ENCODE peak calls at places on chromosomes 2 and 18, in ten cellular contexts. H, C, W, Q, U, M, N, X, I and D are unnamed samples.

GRCh38 chr2:46164581-46165301 is 132.5 kb upstream of the EPAS1 start:
- DNase-seq in Q (peak; percentile 85), N (peak; percentile 100), H (peak; percentile 67), X (no peak), C (peak; percentile 24), W (peak; percentile 98), I (no peak), M (no peak), U (no peak), D (peak; percentile 89)

GRCh38 chr2:178163911-178164310 is 30.4 kb upstream of the OSBPL6 start:
- DNase-seq in M (no peak), X (no peak), C (no peak), I (no peak), U (no peak), W (no peak), H (no peak), Q (no peak), N (no peak), D (no peak)

GRCh38 chr2:170305711-170306110 is 127.8 kb downstream of the MYO3B start:
- DNase-seq in X (no peak), W (no peak), C (no peak), M (no peak), U (no peak), H (no peak), I (no peak), N (no peak), Q (no peak), D (no peak)

GRCh38 chr2:177881921-177882320 is 190.7 kb downstream of the PDE11A start:
- DNase-seq in X (no peak), C (no peak), H (no peak), I (no peak), M (no peak), Q (no peak), N (no peak), U (no peak), W (no peak), D (no peak)

GRCh38 chr2:239443666-239444567 is 43.1 kb upstream of the HDAC4 start:
- DNase-seq in N (peak; percentile 15), M (no peak), W (peak; percentile 83), H (no peak), I (no peak), C (no peak), X (peak; percentile 38), Q (no peak), U (no peak), D (no peak)

GRCh38 chr2:81225756-81226155 is 921.2 kb upstream of the LRRTM1 start:
- DNase-seq in M (no peak), X (no peak), C (no peak), W (no peak), U (no peak), H (no peak), I (no peak), N (no peak), Q (no peak), D (no peak)

GRCh38 chr2:121746071-121746578 is 9.3 kb upstream of the TSN start:
- DNase-seq in M (no peak), X (peak; percentile 83), H (no peak), N (no peak), U (no peak), I (no peak), C (peak; percentile 86), Q (no peak), W (no peak), D (no peak)

GRCh38 chr18:48034651-48035555 is 104.4 kb upstream of the SMAD2 start:
- DNase-seq in N (no peak), H (no peak), X (peak; percentile 37), I (no peak), U (no peak), W (no peak), Q (no peak), C (no peak), M (no peak), D (no peak)

DNA sequence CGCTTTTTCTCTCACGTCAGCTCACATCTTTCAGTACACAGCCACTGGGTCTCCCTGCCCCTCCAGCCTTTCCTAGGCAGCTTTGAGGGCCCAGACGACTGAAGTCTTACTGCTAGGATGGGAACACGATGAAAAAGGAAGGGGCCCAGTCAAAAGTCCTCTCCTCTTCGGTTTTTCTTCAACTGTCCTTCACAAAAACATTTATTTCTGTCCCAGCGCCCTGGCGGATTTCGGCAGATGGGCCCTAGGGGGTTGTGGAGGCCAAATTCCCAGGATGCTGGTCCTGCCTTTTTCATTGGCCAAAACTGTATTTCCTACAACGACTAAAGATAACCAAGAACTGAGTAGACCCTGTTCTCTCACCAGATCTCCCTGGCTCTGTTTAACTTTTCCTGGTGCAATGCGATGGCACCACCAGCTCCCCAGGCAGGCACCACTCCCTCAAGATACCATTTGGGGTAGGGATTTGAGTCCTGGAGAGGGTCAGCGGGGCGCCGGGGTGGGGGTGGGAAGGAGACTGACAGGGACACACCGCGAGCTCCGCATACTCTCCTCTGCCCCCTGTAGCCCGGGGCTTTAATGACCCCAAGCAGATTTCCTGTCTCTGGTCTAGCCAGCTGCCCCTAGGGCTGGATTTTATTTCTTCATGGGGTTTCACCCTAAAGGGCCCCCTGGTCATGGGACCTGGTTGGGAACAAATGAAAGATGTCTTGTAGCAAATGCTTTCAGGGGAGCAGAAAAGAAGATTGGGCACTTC is 7.4 kb downstream of the SIX2 start:
- DNase-seq in M (no peak), N (no peak), U (no peak), Q (no peak), H (no peak), X (peak; percentile 82), C (peak; percentile 62), W (no peak), I (no peak), D (no peak)
- H3K4me3 ChIP-seq in M (peak overlapping the region; percentile 34), N (peak overlapping the region; percentile 41), U (peak overlapping the region; percentile 42), Q (no peak overlapping the region), H (no peak overlapping the region), X (peak overlapping the region; percentile 70), C (no peak overlapping the region), W (peak overlapping the region; percentile 39), I (no peak overlapping the region), D (no peak overlapping the region)

GRCh38 chr2:11011359-11011758 is 99.6 kb downstream of the KCNF1 start:
- DNase-seq in W (no peak), I (no peak), H (no peak), X (no peak), C (no peak), Q (no peak), N (no peak), M (no peak), U (no peak), D (no peak)

GRCh38 chr2:11009866-11010265 is 98.1 kb downstream of the KCNF1 start:
- DNase-seq in C (no peak), I (no peak), N (no peak), U (no peak), M (no peak), Q (no peak), W (no peak), H (no peak), X (no peak), D (no peak)

GRCh38 chr2:11008773-11009172 is 97.0 kb downstream of the KCNF1 start:
- DNase-seq in X (no peak), Q (no peak), C (no peak), M (no peak), U (no peak), I (no peak), H (peak; percentile 22), W (no peak), N (no peak), D (no peak)

GRCh38 chr2:11007331-11007909 is 95.7 kb downstream of the KCNF1 start:
- DNase-seq in H (no peak), N (no peak), U (no peak), M (no peak), Q (no peak), X (no peak), I (no peak), C (no peak), W (no peak), D (no peak)

DNA sequence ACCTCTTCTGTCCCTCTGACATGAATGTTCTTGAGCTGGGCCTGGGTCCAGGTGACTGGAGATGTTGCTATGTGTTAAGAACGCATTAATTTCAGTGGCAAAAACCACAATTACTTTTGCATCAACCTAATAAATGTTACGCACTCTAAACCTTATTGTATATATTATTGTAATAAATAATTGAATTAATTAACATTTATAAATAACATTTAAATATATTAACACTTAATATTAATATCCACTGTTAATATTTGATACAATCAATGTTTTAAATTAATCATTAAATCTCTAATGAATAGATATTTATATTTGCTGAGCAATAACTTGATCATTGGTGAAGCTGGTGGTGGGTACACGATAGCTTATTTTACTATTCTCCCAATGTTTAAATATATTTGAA is 97.4 kb downstream of the KCNF1 start:
- DNase-seq in C (no peak), I (no peak), U (no peak), M (no peak), N (no peak), Q (no peak), H (no peak), W (no peak), X (no peak), D (no peak)
- H3K4me3 ChIP-seq in C (no peak overlapping the region), I (no peak overlapping the region), U (no peak overlapping the region), M (no peak overlapping the region), N (no peak overlapping the region), Q (no peak overlapping the region), H (no peak overlapping the region), W (no peak overlapping the region), X (no peak overlapping the region), D (no peak overlapping the region)

DNA sequence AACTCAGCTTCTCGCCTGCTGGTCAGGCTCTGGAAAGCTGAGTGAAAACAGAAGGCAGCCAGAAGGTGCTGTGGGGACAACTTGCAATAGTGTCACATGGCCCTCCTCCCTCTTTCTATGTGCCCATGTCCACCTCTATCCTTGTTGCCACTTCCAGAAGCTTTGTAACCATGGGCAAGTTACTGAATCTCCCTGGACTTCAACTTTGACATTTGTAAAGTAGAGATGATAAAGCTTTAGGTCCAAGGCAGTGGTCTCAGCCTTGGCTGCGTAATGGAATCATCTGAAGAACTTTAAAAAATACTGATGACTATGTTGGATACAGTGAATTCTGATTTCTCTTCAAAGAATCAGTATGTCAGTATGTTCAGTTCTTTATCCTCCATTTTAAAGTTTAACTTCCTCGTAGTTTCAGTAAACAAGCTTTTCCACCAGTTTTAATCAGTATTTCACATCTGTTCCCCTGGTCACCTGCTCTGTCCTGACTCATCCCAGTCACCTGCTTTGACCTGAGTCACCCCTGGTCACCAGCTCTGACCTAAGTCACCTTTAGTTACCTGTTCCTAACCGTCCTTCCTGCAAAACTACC is 245.2 kb upstream of the STON1 start:
- DNase-seq in M (no peak), X (peak; percentile 59), Q (no peak), H (no peak), U (no peak), C (peak; percentile 13), W (no peak), I (no peak), N (no peak), D (peak; percentile 15)
- H3K4me3 ChIP-seq in M (no peak overlapping the region), X (no peak overlapping the region), Q (no peak overlapping the region), H (no peak overlapping the region), U (no peak overlapping the region), C (no peak overlapping the region), W (no peak overlapping the region), I (no peak overlapping the region), N (no peak overlapping the region), D (no peak overlapping the region)

GRCh38 chr2:17539596-17539992 is 902 bp upstream of the VSNL1 start:
- DNase-seq in Q (no peak), N (peak; percentile 40), X (peak; percentile 88), U (peak; percentile 59), C (peak; percentile 76), I (no peak), M (no peak), H (peak; percentile 70), W (peak; percentile 24), D (no peak)

GRCh38 chr2:17538844-17539554 is 1.5 kb upstream of the VSNL1 start:
- DNase-seq in H (peak; percentile 85), M (no peak), X (peak; percentile 88), W (peak; percentile 40), N (peak; percentile 48), I (no peak), U (peak; percentile 86), Q (peak; percentile 56), C (peak; percentile 87), D (peak; percentile 81)

GRCh38 chr2:17539993-17540812 is at the start of gene VSNL1:
- DNase-seq in Q (peak; percentile 85), M (no peak), H (peak; percentile 92), N (peak; percentile 77), C (peak; percentile 98), W (peak; percentile 32), I (no peak), X (peak; percentile 97), U (peak; percentile 87), D (peak; percentile 95)

GRCh38 chr2:17536416-17536815 is 4.1 kb upstream of the VSNL1 start:
- DNase-seq in U (no peak), N (peak; percentile 15), M (no peak), X (no peak), I (no peak), H (no peak), C (no peak), W (no peak), Q (no peak), D (no peak)

DNA sequence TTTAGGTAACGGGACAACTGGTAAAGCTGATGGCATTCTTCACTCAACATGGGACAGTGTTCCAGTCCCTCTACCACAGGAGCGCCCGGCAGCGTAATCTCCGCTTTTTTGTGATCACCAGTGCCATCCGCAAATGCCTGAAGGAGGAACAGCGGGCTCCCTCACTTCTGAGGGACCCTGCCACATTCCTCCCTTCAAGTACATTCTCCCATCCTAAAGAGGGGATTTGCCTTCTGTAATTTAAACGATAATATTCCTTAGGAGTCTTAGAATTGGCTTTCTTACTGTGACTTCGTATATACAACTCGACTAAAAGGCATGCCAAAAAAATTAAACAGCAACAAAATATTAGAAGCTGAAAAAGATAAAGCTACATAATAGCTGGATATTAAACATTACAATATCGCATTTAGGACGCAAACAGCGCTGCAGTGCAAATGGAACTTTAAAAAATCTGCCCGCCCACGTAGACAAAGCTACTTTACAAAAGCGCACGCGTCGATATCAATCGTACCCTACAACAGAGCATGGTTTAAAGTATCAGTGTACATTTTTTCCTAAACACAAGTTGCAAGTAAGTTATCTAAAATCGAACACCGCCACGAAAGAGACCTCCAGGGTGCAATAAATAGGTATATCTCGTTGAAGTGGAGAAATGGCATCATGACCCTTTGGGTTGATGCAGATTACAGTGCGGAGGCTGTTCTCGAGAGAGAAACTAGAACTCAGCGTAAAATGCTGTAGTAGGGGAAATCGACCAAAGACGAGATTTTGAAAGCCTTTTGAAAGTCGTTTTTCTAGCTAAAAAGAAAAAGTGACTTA is 2.3 kb upstream of the VSNL1 start:
- DNase-seq in M (no peak), I (no peak), W (peak; percentile 1), H (peak; percentile 6), Q (no peak), N (peak; percentile 47), C (peak; percentile 61), X (peak; percentile 80), U (no peak), D (no peak)
- H3K4me3 ChIP-seq in M (peak overlapping the region; percentile 57), I (no peak overlapping the region), W (peak overlapping the region; percentile 53), H (peak overlapping the region; percentile 8), Q (peak overlapping the region; percentile 56), N (peak overlapping the region; percentile 65), C (peak overlapping the region; percentile 12), X (peak overlapping the region; percentile 85), U (peak overlapping the region; percentile 52), D (peak overlapping the region; percentile 58)